ENCODE peak calls at places on chromosome 11, in seven cellular contexts. Z, S, F, C, X, D and I are unnamed samples.

GRCh38 chr11:665062-665706 is 28.1 kb downstream of the DRD4 start:
- DNase-seq in D (no peak), F (no peak), S (no peak), C (peak), Z (no peak), X (no peak), I (no peak)

GRCh38 chr11:85123752-85124231 is 503.4 kb downstream of the DLG2 start:
- DNase-seq in S (no peak), Z (no peak), F (no peak), C (no peak), X (no peak), D (no peak), I (no peak)

GRCh38 chr11:3380706-3381570 is 2.0 kb upstream of the ZNF195 start:
- DNase-seq in S (no peak), C (peak), Z (no peak), X (no peak), D (no peak), F (no peak), I (no peak)

GRCh38 chr11:68411501-68411991 is 49.0 kb upstream of the PPP6R3 start:
- DNase-seq in Z (no peak), X (no peak), S (no peak), D (no peak), F (no peak), C (no peak), I (no peak)

GRCh38 chr11:61745796-61746653 is 6.4 kb upstream of the MYRF start:
- DNase-seq in Z (no peak), F (no peak), C (no peak), X (no peak), S (no peak), D (no peak), I (no peak)

GRCh38 chr11:10317776-10318526 is 13.1 kb downstream of the ADM start:
- DNase-seq in D (no peak), F (no peak), X (no peak), S (no peak), C (no peak), Z (no peak), I (no peak)

GRCh38 chr11:132211479-132211878 is 841.1 kb downstream of the NTM start:
- DNase-seq in C (no peak), F (no peak), D (no peak), S (no peak), Z (no peak), X (no peak), I (no peak)

GRCh38 chr11:131864205-131864604 is 493.8 kb downstream of the NTM start:
- DNase-seq in X (no peak), S (no peak), Z (no peak), F (no peak), D (no peak), C (no peak), I (no peak)

GRCh38 chr11:112518371-112518770 is 257.7 kb upstream of the PLET1 start:
- DNase-seq in C (no peak), F (no peak), S (no peak), X (no peak), Z (no peak), D (no peak), I (no peak)

GRCh38 chr11:83306385-83307080 is 20.4 kb upstream of the CCDC90B start:
- DNase-seq in Z (no peak), S (no peak), D (no peak), F (no peak), X (no peak), C (no peak), I (no peak)

GRCh38 chr11:2309251-2310072 is 7.6 kb downstream of the TSPAN32 start:
- DNase-seq in D (no peak), F (no peak), X (no peak), C (no peak), Z (no peak), S (no peak), I (no peak)

GRCh38 chr11:95218149-95218548 is 12.9 kb downstream of the SESN3 start:
- DNase-seq in F (no peak), D (no peak), C (no peak), S (no peak), Z (no peak), X (no peak), I (no peak)

GRCh38 chr11:132734217-132734616 is 798.1 kb downstream of the OPCML start:
- DNase-seq in F (no peak), D (no peak), S (no peak), Z (no peak), X (no peak), C (peak), I (no peak)

GRCh38 chr11:45158891-45159605 is 12.6 kb downstream of the PRDM11 start:
- DNase-seq in C (no peak), Z (no peak), X (no peak), F (no peak), S (peak), D (no peak), I (no peak)

GRCh38 chr11:44316388-44317240 is 6.7 kb upstream of the ALX4 start:
- DNase-seq in X (no peak), Z (no peak), D (no peak), C (no peak), S (no peak), F (no peak), I (no peak)

GRCh38 chr11:11384829-11385228 is 31.8 kb upstream of the CSNK2A3 start:
- DNase-seq in X (no peak), S (no peak), C (no peak), D (no peak), F (no peak), Z (no peak), I (no peak)

GRCh38 chr11:83724704-83725114 is 438.5 kb upstream of the CCDC90B start:
- DNase-seq in D (no peak), X (no peak), Z (no peak), S (no peak), C (peak), F (no peak), I (no peak)

GRCh38 chr11:12473366-12473765 is 96.0 kb downstream of the PARVA start:
- DNase-seq in Z (no peak), C (no peak), F (no peak), X (no peak), S (no peak), D (no peak), I (no peak)

GRCh38 chr11:65663634-65664200 is 1.0 kb upstream of the RELA start:
- DNase-seq in X (peak), S (peak), C (peak), D (peak), F (no peak), Z (peak), I (peak)

GRCh38 chr11:58642120-58642625 is 19.7 kb downstream of the CNTF start:
- DNase-seq in C (no peak), F (no peak), D (no peak), Z (no peak), S (no peak), X (no peak), I (no peak)

GRCh38 chr11:12893787-12894672 is 115.1 kb upstream of the RASSF10 start:
- DNase-seq in Z (peak), F (peak), D (peak), X (peak), C (peak), S (no peak), I (peak)

GRCh38 chr11:28133146-28133545 is 25.0 kb downstream of the METTL15 start:
- DNase-seq in C (peak), Z (no peak), S (no peak), D (no peak), F (no peak), X (no peak), I (no peak)

GRCh38 chr11:9461760-9462134 is 935 bp downstream of the ZNF143 start:
- DNase-seq in C (peak), D (no peak), Z (no peak), F (no peak), X (no peak), S (no peak), I (no peak)

GRCh38 chr11:108609681-108610080 is 16.1 kb upstream of the EXPH5 start:
- DNase-seq in Z (no peak), C (peak), F (no peak), X (no peak), D (no peak), S (no peak), I (no peak)

GRCh38 chr11:69018924-69019323 is 5.9 kb upstream of the MRGPRF start:
- DNase-seq in F (no peak), C (no peak), X (no peak), D (no peak), S (no peak), Z (no peak), I (no peak)

GRCh38 chr11:37141707-37142106 is 543.7 kb upstream of the RAG2 start:
- DNase-seq in X (no peak), D (no peak), S (no peak), F (no peak), C (no peak), Z (no peak), I (no peak)